ENCODE peak calls at places on chromosomes 13 and 19, in four cellular contexts. V is GM12878, R is K562, E is H1. T is an unnamed sample.

GRCh38 chr13:59931621-59932020 is 232.1 kb downstream of the DIAPH3 start:
- DNase-seq in V (no peak), R (no peak), E (no peak), T (no peak)

GRCh38 chr13:101289764-101290163 is 126.5 kb downstream of the NALCN start:
- DNase-seq in V (no peak), R (no peak), E (peak; percentile 2), T (no peak)

GRCh38 chr13:96804186-96804585 is 190.1 kb downstream of the OXGR1 start:
- DNase-seq in V (no peak), R (no peak), E (no peak), T (no peak)

GRCh38 chr13:45492538-45492937 is 27.8 kb downstream of the COG3 start:
- DNase-seq in V (no peak), R (no peak), E (no peak), T (no peak)

GRCh38 chr19:623974-624373 is 9.4 kb downstream of the POLRMT start:
- DNase-seq in V (no peak), R (no peak), E (no peak), T (no peak)

GRCh38 chr19:53196777-53197396 is 3.7 kb upstream of the ZNF665 start:
- DNase-seq in V (peak; percentile 26), R (peak; percentile 81), E (peak; percentile 84), T (peak; percentile 50)

GRCh38 chr19:44635581-44636438 is 7.9 kb upstream of the PVR start:
- DNase-seq in V (no peak), R (no peak), E (no peak), T (no peak)

GRCh38 chr19:6161271-6161850 is 25.9 kb downstream of the ACSBG2 start:
- DNase-seq in V (peak; percentile 52), R (peak; percentile 95), E (peak; percentile 33), T (peak; percentile 13)

GRCh38 chr13:108558489-108558888 is 70.9 kb upstream of the MYO16 start:
- DNase-seq in V (no peak), R (no peak), E (no peak), T (no peak)
- TF ChIP-seq KDM1A in V (no peak), R (no peak), E (no peak), T (no peak)

GRCh38 chr19:8209965-8210659 is 942 bp downstream of the CERS4 start:
- DNase-seq in V (no peak), R (no peak), E (no peak), T (no peak)

GRCh38 chr19:8210660-8211101 is 1.5 kb downstream of the CERS4 start:
- DNase-seq in V (no peak), R (no peak), E (no peak), T (no peak)

GRCh38 chr19:8208710-8209110 is 460 bp upstream of the CERS4 start:
- DNase-seq in V (no peak), R (peak; percentile 87), E (no peak), T (no peak)

GRCh38 chr19:8208119-8208709 is 956 bp upstream of the CERS4 start:
- DNase-seq in V (no peak), R (no peak), E (no peak), T (no peak)

DNA sequence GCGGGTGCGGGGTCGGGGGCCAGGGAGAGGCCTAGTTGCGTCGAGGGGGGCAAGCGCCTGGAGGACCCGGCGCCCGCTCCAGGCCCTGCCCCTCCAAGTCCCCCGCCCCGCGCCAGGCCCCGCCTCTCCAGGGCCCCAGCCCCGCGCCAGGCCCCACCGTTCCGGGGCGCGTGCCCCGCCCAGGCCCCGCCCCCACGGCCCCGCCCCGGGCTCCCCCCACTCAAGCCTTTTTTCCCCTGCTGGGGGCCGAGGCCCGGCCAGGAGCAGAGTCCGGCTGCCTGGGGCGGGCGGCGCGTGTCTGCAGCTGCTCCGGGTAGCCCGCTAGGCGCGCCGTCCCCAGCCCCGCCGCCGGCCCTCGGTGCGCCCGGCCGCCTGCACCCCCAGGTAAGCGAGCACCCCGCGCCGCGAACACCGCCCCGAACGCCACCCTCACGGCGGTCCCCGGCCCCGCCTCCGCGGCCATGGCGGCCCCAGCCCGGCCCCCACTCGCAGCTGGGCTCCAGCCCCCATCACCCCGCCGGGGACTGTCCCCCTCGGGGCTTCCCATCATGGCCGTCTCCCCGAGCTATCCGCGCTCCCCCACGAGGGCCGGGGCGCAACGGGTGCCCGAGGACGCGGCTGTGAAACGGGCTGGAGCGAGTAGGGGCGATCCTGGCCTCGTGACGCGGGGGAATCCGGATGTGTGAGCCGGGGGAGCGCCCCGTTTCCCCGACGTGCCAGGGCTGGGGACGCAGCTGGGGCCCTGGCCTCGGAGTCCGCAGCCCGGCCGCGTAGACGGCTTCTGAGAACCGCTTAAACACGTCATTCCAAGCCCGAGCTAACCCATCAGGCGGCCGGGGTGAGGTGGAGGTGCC is at the start of gene CERS4:
- DNase-seq in V (no peak), R (peak; percentile 73), E (peak; percentile 64), T (peak; percentile 82)
- TF ChIP-seq EZH2 in V (no peak), R (no peak), E (no peak), T (no peak)

GRCh38 chr13:86976521-86977324 is 694.4 kb upstream of the SLITRK5 start:
- DNase-seq in V (no peak), R (no peak), E (no peak), T (no peak)
- TF ChIP-seq BRCA1 in V (no peak), R (no peak), E (no peak), T (no peak)

DNA sequence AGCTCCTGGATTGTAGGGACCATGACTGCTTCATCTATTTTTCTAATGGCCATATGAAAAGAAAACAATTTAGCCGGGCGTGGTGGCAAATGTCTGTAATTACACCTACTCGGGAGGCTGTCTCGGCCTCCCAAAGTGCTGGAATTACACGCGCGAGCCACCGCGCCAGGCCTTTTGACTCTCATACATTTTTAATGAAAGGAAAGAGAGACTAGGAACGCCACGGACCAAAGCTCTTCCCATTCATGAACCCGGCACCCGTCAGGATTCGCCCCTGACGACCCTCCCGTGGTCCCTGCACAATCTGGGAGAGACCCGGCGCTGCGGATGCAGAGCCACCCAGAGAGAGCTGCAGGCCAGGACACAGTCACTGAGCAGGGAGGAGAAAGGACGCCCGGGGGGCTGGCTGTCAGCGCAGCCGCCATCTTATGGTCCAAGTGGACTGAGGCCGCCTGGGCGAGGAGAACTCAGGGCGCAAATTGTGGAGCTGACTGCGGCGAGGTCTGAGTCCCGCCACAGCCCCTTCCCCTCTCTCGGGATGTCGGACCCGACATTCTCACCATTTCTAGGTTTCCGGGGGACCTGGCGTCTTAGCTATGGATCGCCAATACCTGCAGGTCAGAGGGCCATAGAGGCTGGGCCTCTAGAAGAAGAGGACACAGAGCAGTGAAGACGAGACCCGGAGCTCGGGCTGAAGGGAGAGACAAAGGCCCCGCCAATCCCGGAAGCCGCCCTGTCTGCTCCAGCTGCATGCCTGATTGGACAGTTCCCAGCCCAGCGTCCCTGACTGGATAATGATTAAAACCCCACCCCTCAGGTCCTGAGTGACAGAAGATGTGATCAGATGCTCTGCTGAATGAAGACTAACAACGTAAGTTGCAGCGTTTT is at the start of gene ZNF681:
- DNase-seq in V (peak; percentile 63), R (peak; percentile 95), E (peak; percentile 46), T (no peak)
- TF ChIP-seq KDM1A in V (no peak), R (no peak), E (no peak), T (no peak)